ENCODE peak calls at places on chromosomes 2 and 18, in five cellular contexts. One of them, this sample, is unnamed. For H3K4me1, the result is how much of the 10 kb centered on the place peaks cover.

GRCh38 chr2:218326315-218326714 is 30.3 kb upstream of the CATIP start:
- DNase-seq in keratinocyte: no peak
- DNase-seq in adipocyte: no peak
- DNase-seq in endothelial cell of umbilical vein: no peak
- DNase-seq in cardiac muscle cell: no peak
- DNase-seq in this sample: no peak

GRCh38 chr2:134420256-134420655 is 166.4 kb downstream of the MGAT5 start:
- DNase-seq in keratinocyte: no peak
- DNase-seq in adipocyte: no peak
- DNase-seq in endothelial cell of umbilical vein: no peak
- DNase-seq in cardiac muscle cell: peak
- DNase-seq in this sample: no peak

GRCh38 chr2:162636206-162636728 is 202.3 kb downstream of the KCNH7 start:
- DNase-seq in keratinocyte: no peak
- DNase-seq in adipocyte: no peak
- DNase-seq in endothelial cell of umbilical vein: no peak
- DNase-seq in cardiac muscle cell: no peak
- DNase-seq in this sample: no peak

GRCh38 chr2:46179037-46179621 is 118.1 kb upstream of the EPAS1 start:
- DNase-seq in keratinocyte: no peak
- DNase-seq in adipocyte: peak
- DNase-seq in endothelial cell of umbilical vein: peak
- DNase-seq in cardiac muscle cell: no peak
- DNase-seq in this sample: peak

GRCh38 chr2:72497761-72498160 is 328.1 kb downstream of the EXOC6B start:
- DNase-seq in keratinocyte: no peak
- DNase-seq in adipocyte: peak
- DNase-seq in endothelial cell of umbilical vein: no peak
- DNase-seq in cardiac muscle cell: no peak
- DNase-seq in this sample: peak

GRCh38 chr18:39039828-39040227 is 1474.2 kb upstream of the CELF4 start:
- DNase-seq in keratinocyte: no peak
- DNase-seq in adipocyte: no peak
- DNase-seq in endothelial cell of umbilical vein: no peak
- DNase-seq in cardiac muscle cell: no peak
- DNase-seq in this sample: no peak

GRCh38 chr18:34789768-34790344 is 79.8 kb downstream of the DTNA start:
- DNase-seq in keratinocyte: no peak
- DNase-seq in adipocyte: no peak
- DNase-seq in endothelial cell of umbilical vein: no peak
- DNase-seq in cardiac muscle cell: no peak
- DNase-seq in this sample: peak

GRCh38 chr18:54679318-54680149 is 88.5 kb downstream of the DYNAP start:
- DNase-seq in keratinocyte: peak
- DNase-seq in adipocyte: peak
- DNase-seq in endothelial cell of umbilical vein: peak
- DNase-seq in cardiac muscle cell: peak
- DNase-seq in this sample: peak

GRCh38 chr2:235675678-235676535 is 182.1 kb downstream of the AGAP1 start:
- DNase-seq in keratinocyte: no peak
- DNase-seq in adipocyte: peak
- DNase-seq in endothelial cell of umbilical vein: no peak
- DNase-seq in cardiac muscle cell: no peak
- DNase-seq in this sample: peak

GRCh38 chr2:220034356-220035121 is 407.1 kb downstream of the SLC4A3 start:
- DNase-seq in keratinocyte: no peak
- DNase-seq in adipocyte: peak
- DNase-seq in endothelial cell of umbilical vein: no peak
- DNase-seq in cardiac muscle cell: no peak
- DNase-seq in this sample: peak

GRCh38 chr18:46629356-46629755 is 27.7 kb downstream of the LOXHD1 start:
- DNase-seq in keratinocyte: no peak
- DNase-seq in adipocyte: no peak
- DNase-seq in endothelial cell of umbilical vein: no peak
- DNase-seq in cardiac muscle cell: no peak
- DNase-seq in this sample: no peak

GRCh38 chr2:69546646-69547045 is 96.9 kb downstream of the AAK1 start:
- DNase-seq in keratinocyte: no peak
- DNase-seq in adipocyte: no peak
- DNase-seq in endothelial cell of umbilical vein: no peak
- DNase-seq in cardiac muscle cell: no peak
- DNase-seq in this sample: no peak

GRCh38 chr2:18373081-18373480 is 187.4 kb downstream of the RDH14 start:
- DNase-seq in keratinocyte: no peak
- DNase-seq in adipocyte: peak
- DNase-seq in endothelial cell of umbilical vein: no peak
- DNase-seq in cardiac muscle cell: no peak
- DNase-seq in this sample: no peak

GRCh38 chr18:30544141-30544540 is 498.4 kb downstream of the DSC3 start:
- DNase-seq in keratinocyte: no peak
- DNase-seq in adipocyte: no peak
- DNase-seq in endothelial cell of umbilical vein: no peak
- DNase-seq in cardiac muscle cell: no peak
- DNase-seq in this sample: no peak

GRCh38 chr2:120451334-120451733 is 105.4 kb downstream of the INHBB start:
- DNase-seq in keratinocyte: no peak
- DNase-seq in adipocyte: no peak
- DNase-seq in endothelial cell of umbilical vein: no peak
- DNase-seq in cardiac muscle cell: no peak
- DNase-seq in this sample: peak

GRCh38 chr2:88452980-88453582 is 588 bp upstream of the FOXI3 start:
- DNase-seq in keratinocyte: no peak
- DNase-seq in adipocyte: peak
- DNase-seq in endothelial cell of umbilical vein: peak
- DNase-seq in cardiac muscle cell: peak
- DNase-seq in this sample: no peak

GRCh38 chr18:21330122-21330701 is 88.2 kb downstream of the GREB1L start:
- DNase-seq in keratinocyte: peak
- DNase-seq in adipocyte: peak
- DNase-seq in endothelial cell of umbilical vein: peak
- DNase-seq in cardiac muscle cell: peak
- DNase-seq in this sample: peak

GRCh38 chr2:190930411-190930810 is 49.8 kb downstream of the GLS start:
- DNase-seq in keratinocyte: no peak
- DNase-seq in adipocyte: no peak
- DNase-seq in endothelial cell of umbilical vein: no peak
- DNase-seq in cardiac muscle cell: no peak
- DNase-seq in this sample: no peak

GRCh38 chr2:217959723-217960122 is 43.1 kb downstream of the TNS1 start:
- DNase-seq in keratinocyte: no peak
- DNase-seq in adipocyte: no peak
- DNase-seq in endothelial cell of umbilical vein: no peak
- DNase-seq in cardiac muscle cell: peak
- DNase-seq in this sample: no peak

GRCh38 chr18:58501497-58501896 is 127.4 kb downstream of the ALPK2 start:
- DNase-seq in keratinocyte: no peak
- DNase-seq in adipocyte: no peak
- DNase-seq in endothelial cell of umbilical vein: no peak
- DNase-seq in cardiac muscle cell: no peak
- DNase-seq in this sample: no peak

GRCh38 chr2:44836174-44836573 is 105.3 kb upstream of the SIX3 start:
- DNase-seq in keratinocyte: no peak
- DNase-seq in adipocyte: no peak
- DNase-seq in endothelial cell of umbilical vein: no peak
- DNase-seq in cardiac muscle cell: no peak
- DNase-seq in this sample: no peak

GRCh38 chr2:37917281-37918228 is 7.5 kb upstream of the RMDN2 start:
- DNase-seq in keratinocyte: no peak
- DNase-seq in adipocyte: no peak
- DNase-seq in endothelial cell of umbilical vein: no peak
- DNase-seq in cardiac muscle cell: no peak
- DNase-seq in this sample: peak

GRCh38 chr18:56285387-56286055 is 352.9 kb downstream of the TXNL1 start:
- DNase-seq in keratinocyte: no peak
- DNase-seq in adipocyte: no peak
- DNase-seq in endothelial cell of umbilical vein: no peak
- DNase-seq in cardiac muscle cell: no peak
- DNase-seq in this sample: peak

GRCh38 chr2:17878222-17879136 is at the start of gene KCNS3:
- DNase-seq in keratinocyte: no peak
- DNase-seq in adipocyte: peak
- DNase-seq in endothelial cell of umbilical vein: peak
- DNase-seq in cardiac muscle cell: peak
- DNase-seq in this sample: peak

GRCh38 chr18:55838841-55839240 is 250.8 kb upstream of the TCF4 start:
- DNase-seq in keratinocyte: no peak
- DNase-seq in adipocyte: no peak
- DNase-seq in endothelial cell of umbilical vein: no peak
- DNase-seq in cardiac muscle cell: no peak
- DNase-seq in this sample: peak

GRCh38 chr2:233385489-233386044 is 31.3 kb downstream of the DGKD start:
- DNase-seq in keratinocyte: no peak
- DNase-seq in adipocyte: no peak
- DNase-seq in endothelial cell of umbilical vein: no peak
- DNase-seq in cardiac muscle cell: peak
- DNase-seq in this sample: no peak

GRCh38 chr2:217746741-217747287 is 256.0 kb downstream of the TNS1 start:
- DNase-seq in keratinocyte: no peak
- DNase-seq in adipocyte: no peak
- DNase-seq in endothelial cell of umbilical vein: peak
- DNase-seq in cardiac muscle cell: no peak
- DNase-seq in this sample: peak

GRCh38 chr2:130836501-130837174 is at the start of gene ARHGEF4:
- DNase-seq in keratinocyte: no peak
- DNase-seq in adipocyte: peak
- DNase-seq in endothelial cell of umbilical vein: no peak
- DNase-seq in cardiac muscle cell: peak
- DNase-seq in this sample: peak

GRCh38 chr2:143223556-143223955 is 94.3 kb downstream of the ARHGAP15 start:
- DNase-seq in keratinocyte: no peak
- DNase-seq in adipocyte: no peak
- DNase-seq in endothelial cell of umbilical vein: no peak
- DNase-seq in cardiac muscle cell: peak
- DNase-seq in this sample: no peak

GRCh38 chr2:200223385-200223784 is 83.1 kb upstream of the SPATS2L start:
- DNase-seq in keratinocyte: no peak
- DNase-seq in adipocyte: no peak
- DNase-seq in endothelial cell of umbilical vein: no peak
- DNase-seq in cardiac muscle cell: no peak
- DNase-seq in this sample: peak

GRCh38 chr18:13423352-13423751 is 204.8 kb downstream of the LDLRAD4 start:
- DNase-seq in keratinocyte: no peak
- DNase-seq in adipocyte: no peak
- DNase-seq in endothelial cell of umbilical vein: no peak
- DNase-seq in cardiac muscle cell: no peak
- DNase-seq in this sample: no peak
- H3K4me1 ChIP-seq in keratinocyte: under half
- H3K4me1 ChIP-seq in adipocyte: under half
- H3K4me1 ChIP-seq in endothelial cell of umbilical vein: under half
- H3K4me1 ChIP-seq in cardiac muscle cell: under half
- H3K4me1 ChIP-seq in this sample: under half

DNA sequence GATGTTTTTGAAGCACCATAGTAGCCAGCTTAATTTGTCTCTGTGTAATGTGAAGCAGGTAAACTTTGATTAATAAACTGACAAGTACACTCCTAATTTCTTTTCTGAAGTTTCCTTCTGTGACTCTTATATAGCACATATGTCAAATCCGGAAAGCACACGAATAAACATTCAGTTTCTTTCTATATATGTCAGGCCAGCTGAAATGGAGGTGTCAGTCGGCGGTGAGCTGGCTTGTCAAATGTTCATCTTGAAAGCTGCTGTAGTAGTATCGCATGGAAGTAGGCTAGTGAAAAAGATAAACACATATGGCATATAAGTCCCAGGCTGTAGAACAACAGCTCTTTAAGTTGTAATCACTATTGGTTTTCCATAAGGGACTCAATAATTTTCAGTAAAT is 452.0 kb upstream of the ZEB2 start:
- DNase-seq in keratinocyte: no peak
- DNase-seq in adipocyte: no peak
- DNase-seq in endothelial cell of umbilical vein: no peak
- DNase-seq in cardiac muscle cell: no peak
- DNase-seq in this sample: no peak
- H3K4me1 ChIP-seq in keratinocyte: under half
- H3K4me1 ChIP-seq in adipocyte: under half
- H3K4me1 ChIP-seq in endothelial cell of umbilical vein: under half
- H3K4me1 ChIP-seq in cardiac muscle cell: under half
- H3K4me1 ChIP-seq in this sample: under half

GRCh38 chr18:78390348-78390929 is 589.2 kb upstream of the SALL3 start:
- DNase-seq in keratinocyte: no peak
- DNase-seq in adipocyte: no peak
- DNase-seq in endothelial cell of umbilical vein: no peak
- DNase-seq in cardiac muscle cell: no peak
- DNase-seq in this sample: no peak
- H3K4me1 ChIP-seq in keratinocyte: under half
- H3K4me1 ChIP-seq in adipocyte: under half
- H3K4me1 ChIP-seq in endothelial cell of umbilical vein: under half
- H3K4me1 ChIP-seq in cardiac muscle cell: under half
- H3K4me1 ChIP-seq in this sample: under half

GRCh38 chr2:1612391-1613077 is 131.8 kb downstream of the PXDN start:
- DNase-seq in keratinocyte: no peak
- DNase-seq in adipocyte: no peak
- DNase-seq in endothelial cell of umbilical vein: no peak
- DNase-seq in cardiac muscle cell: no peak
- DNase-seq in this sample: no peak
- H3K4me1 ChIP-seq in keratinocyte: under half
- H3K4me1 ChIP-seq in adipocyte: under half
- H3K4me1 ChIP-seq in endothelial cell of umbilical vein: under half
- H3K4me1 ChIP-seq in cardiac muscle cell: under half
- H3K4me1 ChIP-seq in this sample: under half

DNA sequence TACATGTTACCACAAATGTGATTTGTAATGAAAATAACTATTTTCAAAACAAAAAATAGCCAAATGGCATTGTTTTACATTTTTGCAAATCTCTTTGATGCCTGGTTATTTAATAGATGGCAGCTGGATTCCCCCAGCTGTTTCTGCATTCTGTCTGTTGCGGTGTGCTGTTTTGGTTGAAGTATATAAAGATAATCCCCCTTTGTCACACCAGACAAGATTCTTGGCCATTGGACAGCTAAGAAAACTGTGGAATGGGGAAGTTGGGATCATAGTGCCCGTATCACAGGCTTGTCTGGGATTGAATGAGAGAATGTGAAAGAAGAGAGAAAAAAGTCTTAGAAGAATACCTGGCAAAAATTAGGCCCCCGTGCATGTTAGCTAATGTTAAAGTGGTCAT is 19.5 kb upstream of the LYPD6B start:
- DNase-seq in keratinocyte: no peak
- DNase-seq in adipocyte: no peak
- DNase-seq in endothelial cell of umbilical vein: no peak
- DNase-seq in cardiac muscle cell: no peak
- DNase-seq in this sample: no peak
- H3K4me1 ChIP-seq in keratinocyte: under half
- H3K4me1 ChIP-seq in adipocyte: under half
- H3K4me1 ChIP-seq in endothelial cell of umbilical vein: under half
- H3K4me1 ChIP-seq in cardiac muscle cell: under half
- H3K4me1 ChIP-seq in this sample: under half

GRCh38 chr2:84849271-84849952 is 31.5 kb downstream of the TRABD2A start:
- DNase-seq in keratinocyte: no peak
- DNase-seq in adipocyte: peak
- DNase-seq in endothelial cell of umbilical vein: no peak
- DNase-seq in cardiac muscle cell: no peak
- DNase-seq in this sample: peak
- H3K4me1 ChIP-seq in keratinocyte: under half
- H3K4me1 ChIP-seq in adipocyte: under half
- H3K4me1 ChIP-seq in endothelial cell of umbilical vein: under half
- H3K4me1 ChIP-seq in cardiac muscle cell: under half
- H3K4me1 ChIP-seq in this sample: under half